ENCODE peak calls at places on chromosomes 5 and 9, in six cellular contexts. One of them, this sample, is unnamed.

GRCh38 chr5:173638126-173638525 is 21.7 kb upstream of the BOD1 start:
- DNase-seq in skeletal muscle cell: no peak
- DNase-seq in left ventricle myocardium inferior: no peak
- DNase-seq in trophoblast cell: no peak
- DNase-seq in SJSA1: no peak
- DNase-seq in dorsolateral prefrontal cortex: no peak
- DNase-seq in this sample: no peak

GRCh38 chr5:116900793-116901192 is 326.2 kb upstream of the SEMA6A start:
- DNase-seq in skeletal muscle cell: no peak
- DNase-seq in left ventricle myocardium inferior: no peak
- DNase-seq in trophoblast cell: no peak
- DNase-seq in SJSA1: no peak
- DNase-seq in dorsolateral prefrontal cortex: no peak
- DNase-seq in this sample: no peak

GRCh38 chr9:117234178-117234577 is 180.7 kb downstream of the ASTN2 start:
- DNase-seq in skeletal muscle cell: no peak
- DNase-seq in left ventricle myocardium inferior: no peak
- DNase-seq in trophoblast cell: no peak
- DNase-seq in SJSA1: no peak
- DNase-seq in dorsolateral prefrontal cortex: no peak
- DNase-seq in this sample: no peak

GRCh38 chr5:157370967-157371366 is 89.0 kb upstream of the NIPAL4 start:
- DNase-seq in skeletal muscle cell: no peak
- DNase-seq in left ventricle myocardium inferior: no peak
- DNase-seq in trophoblast cell: no peak
- DNase-seq in SJSA1: no peak
- DNase-seq in dorsolateral prefrontal cortex: no peak
- DNase-seq in this sample: no peak

GRCh38 chr5:96347502-96348292 is 85.4 kb downstream of the PCSK1 start:
- DNase-seq in skeletal muscle cell: no peak
- DNase-seq in left ventricle myocardium inferior: no peak
- DNase-seq in trophoblast cell: no peak
- DNase-seq in SJSA1: no peak
- DNase-seq in dorsolateral prefrontal cortex: no peak
- DNase-seq in this sample: no peak

GRCh38 chr5:116378007-116378831 is 196.4 kb downstream of the SEMA6A start:
- DNase-seq in skeletal muscle cell: peak; percentile 36
- DNase-seq in left ventricle myocardium inferior: no peak
- DNase-seq in trophoblast cell: no peak
- DNase-seq in SJSA1: no peak
- DNase-seq in dorsolateral prefrontal cortex: no peak
- DNase-seq in this sample: no peak

GRCh38 chr5:142872795-142873194 is 102.6 kb downstream of the ARHGAP26 start:
- DNase-seq in skeletal muscle cell: peak; percentile 39
- DNase-seq in left ventricle myocardium inferior: no peak
- DNase-seq in trophoblast cell: peak; percentile 20
- DNase-seq in SJSA1: peak; percentile 60
- DNase-seq in dorsolateral prefrontal cortex: no peak
- DNase-seq in this sample: no peak

GRCh38 chr5:165809914-165810313 is 2304.5 kb downstream of the MAT2B start:
- DNase-seq in skeletal muscle cell: no peak
- DNase-seq in left ventricle myocardium inferior: no peak
- DNase-seq in trophoblast cell: no peak
- DNase-seq in SJSA1: no peak
- DNase-seq in dorsolateral prefrontal cortex: no peak
- DNase-seq in this sample: no peak

GRCh38 chr9:94802795-94803194 is 76.3 kb downstream of the AOPEP start:
- DNase-seq in skeletal muscle cell: no peak
- DNase-seq in left ventricle myocardium inferior: no peak
- DNase-seq in trophoblast cell: no peak
- DNase-seq in SJSA1: peak; percentile 57
- DNase-seq in dorsolateral prefrontal cortex: no peak
- DNase-seq in this sample: no peak

GRCh38 chr9:89533396-89534187 is 35.7 kb upstream of the SEMA4D start:
- DNase-seq in skeletal muscle cell: no peak
- DNase-seq in left ventricle myocardium inferior: no peak
- DNase-seq in trophoblast cell: peak; percentile 25
- DNase-seq in SJSA1: no peak
- DNase-seq in dorsolateral prefrontal cortex: peak; percentile 55
- DNase-seq in this sample: no peak

GRCh38 chr9:127201071-127201541 is 63.5 kb upstream of the GARNL3 start:
- DNase-seq in skeletal muscle cell: no peak
- DNase-seq in left ventricle myocardium inferior: peak; percentile 6
- DNase-seq in trophoblast cell: no peak
- DNase-seq in SJSA1: no peak
- DNase-seq in dorsolateral prefrontal cortex: no peak
- DNase-seq in this sample: no peak

GRCh38 chr5:69265931-69266330 is 31.2 kb downstream of the CDK7 start:
- DNase-seq in skeletal muscle cell: no peak
- DNase-seq in left ventricle myocardium inferior: no peak
- DNase-seq in trophoblast cell: no peak
- DNase-seq in SJSA1: no peak
- DNase-seq in dorsolateral prefrontal cortex: no peak
- DNase-seq in this sample: no peak

GRCh38 chr5:77945874-77946273 is 169.7 kb upstream of the TBCA start:
- DNase-seq in skeletal muscle cell: no peak
- DNase-seq in left ventricle myocardium inferior: no peak
- DNase-seq in trophoblast cell: no peak
- DNase-seq in SJSA1: no peak
- DNase-seq in dorsolateral prefrontal cortex: peak; percentile 66
- DNase-seq in this sample: no peak

GRCh38 chr5:177404641-177405134 is 4.2 kb upstream of the PFN3 start:
- DNase-seq in skeletal muscle cell: no peak
- DNase-seq in left ventricle myocardium inferior: no peak
- DNase-seq in trophoblast cell: no peak
- DNase-seq in SJSA1: no peak
- DNase-seq in dorsolateral prefrontal cortex: no peak
- DNase-seq in this sample: no peak

GRCh38 chr5:177403194-177403825 is 2.8 kb upstream of the PFN3 start:
- DNase-seq in skeletal muscle cell: no peak
- DNase-seq in left ventricle myocardium inferior: no peak
- DNase-seq in trophoblast cell: peak; percentile 24
- DNase-seq in SJSA1: no peak
- DNase-seq in dorsolateral prefrontal cortex: peak; percentile 49
- DNase-seq in this sample: peak; percentile 64

GRCh38 chr5:177403826-177404640 is 3.6 kb upstream of the PFN3 start:
- DNase-seq in skeletal muscle cell: no peak
- DNase-seq in left ventricle myocardium inferior: peak; percentile 86
- DNase-seq in trophoblast cell: peak; percentile 78
- DNase-seq in SJSA1: peak; percentile 88
- DNase-seq in dorsolateral prefrontal cortex: peak; percentile 83
- DNase-seq in this sample: peak; percentile 84

GRCh38 chr5:177399903-177400868 is at the start of gene PFN3:
- DNase-seq in skeletal muscle cell: no peak
- DNase-seq in left ventricle myocardium inferior: no peak
- DNase-seq in trophoblast cell: no peak
- DNase-seq in SJSA1: peak; percentile 64
- DNase-seq in dorsolateral prefrontal cortex: peak; percentile 48
- DNase-seq in this sample: no peak

GRCh38 chr5:177402271-177403043 is 2.0 kb upstream of the PFN3 start:
- DNase-seq in skeletal muscle cell: no peak
- DNase-seq in left ventricle myocardium inferior: peak; percentile 32
- DNase-seq in trophoblast cell: peak; percentile 79
- DNase-seq in SJSA1: peak; percentile 75
- DNase-seq in dorsolateral prefrontal cortex: peak; percentile 61
- DNase-seq in this sample: peak; percentile 64
- H3K4me3 ChIP-seq in skeletal muscle cell: peak overlapping the region; percentile 66
- H3K4me3 ChIP-seq in left ventricle myocardium inferior: peak overlapping the region; percentile 12
- H3K4me3 ChIP-seq in trophoblast cell: no peak overlapping the region
- H3K4me3 ChIP-seq in SJSA1: no peak overlapping the region
- H3K4me3 ChIP-seq in dorsolateral prefrontal cortex: peak overlapping the region; percentile 69
- H3K4me3 ChIP-seq in this sample: peak overlapping the region; percentile 69

DNA sequence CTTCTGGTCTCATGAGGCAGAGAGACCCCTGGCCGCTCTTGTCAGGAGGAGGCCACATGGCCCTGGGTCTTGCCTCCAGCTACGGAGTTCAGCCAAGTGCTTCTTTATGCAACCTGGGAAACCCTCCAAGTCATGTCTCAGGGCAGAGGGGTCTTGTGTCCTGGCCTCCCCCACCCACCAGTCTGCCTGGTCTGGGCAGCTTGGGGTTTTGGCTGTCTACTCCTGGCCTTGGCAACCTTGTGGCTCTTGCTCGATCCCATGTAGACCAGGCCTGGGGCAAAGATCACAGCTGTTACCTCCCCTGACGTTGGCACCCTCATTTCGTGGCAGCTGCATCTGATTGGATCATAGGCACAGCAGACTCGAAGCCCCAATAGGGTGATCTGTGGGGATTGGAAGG is 28.3 kb downstream of the JADE2 start:
- DNase-seq in skeletal muscle cell: no peak
- DNase-seq in left ventricle myocardium inferior: no peak
- DNase-seq in trophoblast cell: no peak
- DNase-seq in SJSA1: no peak
- DNase-seq in dorsolateral prefrontal cortex: no peak
- DNase-seq in this sample: no peak
- H3K4me3 ChIP-seq in skeletal muscle cell: no peak overlapping the region
- H3K4me3 ChIP-seq in left ventricle myocardium inferior: no peak overlapping the region
- H3K4me3 ChIP-seq in trophoblast cell: no peak overlapping the region
- H3K4me3 ChIP-seq in SJSA1: no peak overlapping the region
- H3K4me3 ChIP-seq in dorsolateral prefrontal cortex: no peak overlapping the region
- H3K4me3 ChIP-seq in this sample: no peak overlapping the region

GRCh38 chr9:36041491-36041890 is 4.8 kb downstream of the RECK start:
- DNase-seq in skeletal muscle cell: no peak
- DNase-seq in left ventricle myocardium inferior: no peak
- DNase-seq in trophoblast cell: no peak
- DNase-seq in SJSA1: no peak
- DNase-seq in dorsolateral prefrontal cortex: no peak
- DNase-seq in this sample: no peak
- H3K4me3 ChIP-seq in skeletal muscle cell: no peak overlapping the region
- H3K4me3 ChIP-seq in left ventricle myocardium inferior: no peak overlapping the region
- H3K4me3 ChIP-seq in trophoblast cell: no peak overlapping the region
- H3K4me3 ChIP-seq in SJSA1: no peak overlapping the region
- H3K4me3 ChIP-seq in dorsolateral prefrontal cortex: no peak overlapping the region
- H3K4me3 ChIP-seq in this sample: no peak overlapping the region

GRCh38 chr5:88144219-88145040 is 124.2 kb downstream of the TMEM161B start:
- DNase-seq in skeletal muscle cell: no peak
- DNase-seq in left ventricle myocardium inferior: no peak
- DNase-seq in trophoblast cell: no peak
- DNase-seq in SJSA1: no peak
- DNase-seq in dorsolateral prefrontal cortex: peak; percentile 60
- DNase-seq in this sample: no peak

GRCh38 chr5:88142801-88143692 is 125.6 kb downstream of the TMEM161B start:
- DNase-seq in skeletal muscle cell: no peak
- DNase-seq in left ventricle myocardium inferior: no peak
- DNase-seq in trophoblast cell: no peak
- DNase-seq in SJSA1: no peak
- DNase-seq in dorsolateral prefrontal cortex: no peak
- DNase-seq in this sample: no peak

GRCh38 chr5:88145205-88145602 is 123.4 kb downstream of the TMEM161B start:
- DNase-seq in skeletal muscle cell: no peak
- DNase-seq in left ventricle myocardium inferior: no peak
- DNase-seq in trophoblast cell: no peak
- DNase-seq in SJSA1: no peak
- DNase-seq in dorsolateral prefrontal cortex: peak; percentile 53
- DNase-seq in this sample: no peak

GRCh38 chr5:88143693-88144218 is 124.9 kb downstream of the TMEM161B start:
- DNase-seq in skeletal muscle cell: no peak
- DNase-seq in left ventricle myocardium inferior: no peak
- DNase-seq in trophoblast cell: no peak
- DNase-seq in SJSA1: no peak
- DNase-seq in dorsolateral prefrontal cortex: no peak
- DNase-seq in this sample: no peak

GRCh38 chr5:88145603-88146467 is 122.8 kb downstream of the TMEM161B start:
- DNase-seq in skeletal muscle cell: no peak
- DNase-seq in left ventricle myocardium inferior: no peak
- DNase-seq in trophoblast cell: peak; percentile 16
- DNase-seq in SJSA1: no peak
- DNase-seq in dorsolateral prefrontal cortex: no peak
- DNase-seq in this sample: no peak
- H3K4me3 ChIP-seq in skeletal muscle cell: no peak overlapping the region
- H3K4me3 ChIP-seq in left ventricle myocardium inferior: peak overlapping the region; percentile 39
- H3K4me3 ChIP-seq in trophoblast cell: no peak overlapping the region
- H3K4me3 ChIP-seq in SJSA1: no peak overlapping the region
- H3K4me3 ChIP-seq in dorsolateral prefrontal cortex: peak overlapping the region; percentile 71
- H3K4me3 ChIP-seq in this sample: no peak overlapping the region

This sample was measured in CD8-positive, alpha-beta memory T cell.